ENCODE peak calls at places on chromosomes 2 and 18, in eight cellular contexts. G is cardiac fibroblast; Q is fibroblast of pulmonary artery; U is mesothelial cell of epicardium; N is CD8-positive, alpha-beta T cell; F is A549; H is dorsolateral prefrontal cortex; J is left ventricle myocardium inferior. E is an unnamed sample.

GRCh38 chr2:166134252-166135151 is 6.7 kb upstream of the SCN1A start:
- DNase-seq in J (no peak), Q (no peak), H (no peak), U (no peak), G (no peak), F (no peak), N (no peak), E (no peak)

GRCh38 chr2:888211-888801 is 62.3 kb upstream of the SNTG2 start:
- DNase-seq in H (no peak), F (no peak), G (no peak), N (no peak), J (no peak), U (no peak), Q (peak; percentile 4), E (no peak)

GRCh38 chr2:207288628-207289027 is 122.9 kb upstream of the KLF7 start:
- DNase-seq in N (no peak), U (no peak), F (no peak), H (no peak), Q (no peak), J (no peak), G (no peak), E (no peak)

GRCh38 chr2:214889301-214889700 is 79.8 kb upstream of the BARD1 start:
- DNase-seq in G (no peak), U (no peak), H (no peak), J (no peak), Q (no peak), F (no peak), N (no peak), E (no peak)

GRCh38 chr18:79246309-79247108 is 149.2 kb upstream of the NFATC1 start:
- DNase-seq in N (peak; percentile 66), F (peak; percentile 89), J (peak; percentile 71), U (peak; percentile 61), H (peak; percentile 81), Q (peak; percentile 78), G (peak; percentile 78), E (peak; percentile 64)

GRCh38 chr2:45554764-45555163 is 56.3 kb downstream of the SRBD1 start:
- DNase-seq in G (peak; percentile 35), U (no peak), F (no peak), J (no peak), H (no peak), N (no peak), Q (peak; percentile 45), E (peak; percentile 27)

GRCh38 chr2:236744316-236745105 is 174.9 kb downstream of the ACKR3 start:
- DNase-seq in N (no peak), U (no peak), G (peak; percentile 97), F (no peak), Q (peak; percentile 96), J (no peak), H (no peak), E (peak; percentile 89)

GRCh38 chr2:225668606-225669266 is 269.2 kb downstream of the NYAP2 start:
- DNase-seq in G (peak; percentile 79), H (no peak), J (no peak), U (no peak), N (peak; percentile 17), F (peak; percentile 75), Q (peak; percentile 78), E (peak; percentile 82)

GRCh38 chr2:84257871-84258270 is 201.2 kb downstream of the SUCLG1 start:
- DNase-seq in Q (no peak), H (no peak), F (peak; percentile 21), U (no peak), J (no peak), G (no peak), N (no peak), E (no peak)

GRCh38 chr2:60840880-60841279 is 40.5 kb upstream of the REL start:
- DNase-seq in U (no peak), J (no peak), N (no peak), G (no peak), F (no peak), Q (no peak), H (no peak), E (no peak)

GRCh38 chr18:49483198-49483597 is 3.8 kb downstream of the C18orf32 start:
- DNase-seq in H (no peak), U (no peak), F (no peak), Q (no peak), N (no peak), G (no peak), J (no peak), E (no peak)

GRCh38 chr2:214126135-214126534 is 284.7 kb upstream of the VWC2L start:
- DNase-seq in Q (peak; percentile 8), U (no peak), F (no peak), N (no peak), J (no peak), H (no peak), G (peak; percentile 2), E (peak; percentile 29)

GRCh38 chr2:229243880-229244560 is 27.1 kb downstream of the PID1 start:
- DNase-seq in Q (no peak), J (no peak), G (no peak), H (no peak), N (no peak), U (no peak), F (no peak), E (peak; percentile 31)

GRCh38 chr2:108106746-108107145 is 120.4 kb downstream of the SLC5A7 start:
- DNase-seq in J (no peak), U (no peak), F (no peak), N (no peak), H (no peak), G (no peak), Q (no peak), E (no peak)

GRCh38 chr2:200026838-200027237 is 71.5 kb downstream of the MAIP1 start:
- DNase-seq in G (peak; percentile 6), H (no peak), F (no peak), Q (peak; percentile 3), N (no peak), J (no peak), U (no peak), E (peak; percentile 85)

GRCh38 chr2:178455947-178456346 is 4.8 kb downstream of the PJVK start:
- DNase-seq in U (no peak), J (no peak), N (no peak), F (no peak), Q (no peak), G (no peak), H (no peak), E (no peak)

GRCh38 chr2:216486708-216487107 is 11.9 kb upstream of the RPL37A start:
- DNase-seq in G (peak; percentile 58), Q (peak; percentile 72), N (no peak), H (no peak), F (no peak), J (no peak), U (no peak), E (no peak)

GRCh38 chr18:64294967-64295366 is 146.1 kb upstream of the LINC00305 start:
- DNase-seq in Q (no peak), N (no peak), J (no peak), U (no peak), H (no peak), G (no peak), F (no peak), E (no peak)
- TF ChIP-seq CTCF in Q (no peak), N (no peak), J (no peak), U (no peak), H (no peak), G (no peak), F (no peak), E (no peak)

GRCh38 chr18:69845588-69846506 is 101.8 kb downstream of the CD226 start:
- DNase-seq in N (no peak), H (no peak), U (no peak), Q (no peak), J (no peak), F (peak; percentile 22), G (peak; percentile 39), E (peak; percentile 88)
- TF ChIP-seq CTCF in N (no peak), H (no peak), U (no peak), Q (no peak), J (no peak), F (no peak), G (no peak), E (no peak)

GRCh38 chr18:36658611-36659010 is 170.2 kb downstream of the TPGS2 start:
- DNase-seq in U (no peak), F (no peak), J (no peak), Q (no peak), G (no peak), N (no peak), H (no peak), E (no peak)

GRCh38 chr18:36663312-36663711 is 165.5 kb downstream of the TPGS2 start:
- DNase-seq in N (no peak), G (no peak), H (no peak), J (no peak), U (no peak), F (no peak), Q (peak; percentile 55), E (peak; percentile 3)

GRCh38 chr18:36660311-36660710 is 168.5 kb downstream of the TPGS2 start:
- DNase-seq in F (no peak), H (no peak), Q (no peak), N (no peak), G (no peak), J (peak; percentile 36), U (no peak), E (no peak)

GRCh38 chr18:36665952-36666351 is 162.8 kb downstream of the TPGS2 start:
- DNase-seq in U (no peak), G (no peak), Q (no peak), F (no peak), J (no peak), N (no peak), H (no peak), E (no peak)

GRCh38 chr18:36662000-36662399 is 166.8 kb downstream of the TPGS2 start:
- DNase-seq in F (peak; percentile 18), H (no peak), U (no peak), Q (peak; percentile 30), J (no peak), N (no peak), G (peak; percentile 11), E (peak; percentile 26)
- TF ChIP-seq CTCF in F (no peak), H (no peak), U (no peak), Q (peak; percentile 12), J (no peak), N (no peak), G (peak; percentile 4), E (peak; percentile 42)

GRCh38 chr2:11976090-11976489 is 229.7 kb downstream of the LPIN1 start:
- DNase-seq in Q (no peak), N (no peak), G (no peak), F (no peak), H (no peak), J (no peak), U (no peak), E (no peak)

GRCh38 chr2:11969774-11970173 is 223.3 kb downstream of the LPIN1 start:
- DNase-seq in H (no peak), N (no peak), F (no peak), G (no peak), Q (no peak), J (no peak), U (no peak), E (peak; percentile 33)

GRCh38 chr2:11977766-11978524 is 231.5 kb downstream of the LPIN1 start:
- DNase-seq in Q (no peak), H (no peak), U (no peak), J (no peak), N (no peak), F (no peak), G (no peak), E (no peak)

GRCh38 chr2:11975373-11975772 is 228.9 kb downstream of the LPIN1 start:
- DNase-seq in Q (no peak), H (no peak), U (no peak), J (no peak), F (no peak), N (no peak), G (no peak), E (no peak)

DNA sequence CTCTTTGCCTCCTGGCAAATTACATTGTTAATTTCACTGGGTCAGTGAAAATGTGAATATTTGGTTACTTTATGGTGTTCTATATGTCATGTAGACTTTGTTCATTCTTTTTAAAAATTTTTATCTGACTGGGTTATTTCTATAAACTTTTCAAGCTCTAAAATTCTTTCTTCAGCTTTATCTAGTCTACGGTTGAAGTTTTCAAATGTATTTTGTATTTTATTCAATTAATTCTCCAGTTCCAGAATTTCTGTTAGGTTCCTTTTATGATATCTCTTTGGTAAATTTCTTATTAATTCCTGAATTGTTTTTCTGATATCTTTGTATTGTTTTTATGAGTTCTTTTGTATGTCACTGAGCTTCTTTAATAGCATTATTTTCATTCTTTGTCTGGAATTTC is 228.1 kb downstream of the LPIN1 start:
- DNase-seq in F (no peak), J (no peak), Q (no peak), H (no peak), G (no peak), N (no peak), U (no peak), E (no peak)
- TF ChIP-seq CTCF in F (no peak), J (no peak), Q (no peak), H (no peak), G (no peak), N (no peak), U (no peak), E (no peak)